ENCODE peak calls at places on chromosomes 6 and 20, in eight cellular contexts. Q is CD8-positive, alpha-beta T cell; V is SK-N-SH; F is thoracic aorta; G is CD8-positive, alpha-beta memory T cell; T is A673; D is ovary; I is HCT116. O is an unnamed sample. For H3K36me3 and H3K27me3, the result is how much of the 10 kb centered on the place peaks cover.

GRCh38 chr6:149033454-149034241 is 283.9 kb upstream of the TAB2 start:
- DNase-seq in Q (no peak), T (no peak), G (no peak), V (no peak), I (no peak), F (no peak), D (no peak), O (no peak)

GRCh38 chr20:50303573-50304500 is 113.2 kb downstream of the CEBPB start:
- DNase-seq in T (peak), D (peak), V (peak), I (no peak), F (no peak), Q (no peak), G (no peak), O (peak)

GRCh38 chr6:11971154-11971553 is 41.0 kb upstream of the HIVEP1 start:
- DNase-seq in V (no peak), I (no peak), G (no peak), Q (no peak), D (no peak), F (no peak), T (no peak), O (no peak)

GRCh38 chr6:47197672-47198640 is 111.7 kb downstream of the TNFRSF21 start:
- DNase-seq in V (no peak), F (no peak), D (no peak), T (no peak), Q (no peak), G (no peak), I (no peak), O (no peak)

GRCh38 chr20:4169360-4170214 is 154.2 kb upstream of the RNF24 start:
- DNase-seq in D (no peak), Q (no peak), I (no peak), F (no peak), T (no peak), V (no peak), G (no peak), O (peak)

GRCh38 chr6:57305112-57305511 is 12.3 kb upstream of the PRIM2 start:
- DNase-seq in F (no peak), D (no peak), I (no peak), V (no peak), T (no peak), G (no peak), Q (no peak), O (no peak)

GRCh38 chr6:25138024-25138696 is 141.0 kb upstream of the CARMIL1 start:
- DNase-seq in V (peak), T (peak), F (peak), G (peak), I (no peak), Q (peak), D (peak), O (no peak)

GRCh38 chr20:50460608-50461268 is 49.4 kb upstream of the PTPN1 start:
- DNase-seq in D (peak), F (peak), Q (peak), V (peak), T (peak), I (peak), G (peak), O (peak)

GRCh38 chr6:168121308-168121665 is 42.3 kb upstream of the FRMD1 start:
- DNase-seq in I (no peak), T (no peak), D (no peak), F (no peak), Q (no peak), V (peak), G (no peak), O (no peak)

GRCh38 chr6:74087898-74088297 is 391.9 kb downstream of the CD109 start:
- DNase-seq in V (no peak), F (no peak), G (no peak), D (no peak), Q (no peak), I (peak), T (peak), O (no peak)

GRCh38 chr6:138278326-138278725 is 60.0 kb upstream of the PBOV1 start:
- DNase-seq in D (peak), Q (no peak), V (no peak), I (no peak), T (peak), F (no peak), G (no peak), O (peak)

GRCh38 chr6:149317656-149318571 is at the start of gene TAB2:
- DNase-seq in I (no peak), D (peak), V (peak), Q (peak), G (peak), T (peak), F (no peak), O (peak)

GRCh38 chr6:70520575-70520974 is 46.2 kb upstream of the SDHAF4 start:
- DNase-seq in T (peak), G (peak), V (peak), Q (no peak), D (no peak), F (no peak), I (no peak), O (no peak)

GRCh38 chr6:23349521-23350147 is 776.4 kb upstream of the NRSN1 start:
- DNase-seq in G (no peak), Q (no peak), I (peak), V (peak), D (no peak), T (peak), F (no peak), O (no peak)

GRCh38 chr6:23412770-23413169 is 713.2 kb upstream of the NRSN1 start:
- DNase-seq in Q (no peak), V (no peak), T (no peak), G (no peak), D (no peak), F (no peak), I (no peak), O (no peak)

GRCh38 chr6:80245043-80245442 is 138.6 kb downstream of the BCKDHB start:
- DNase-seq in V (no peak), D (no peak), T (no peak), I (no peak), F (no peak), Q (no peak), G (no peak), O (no peak)
- H3K36me3 ChIP-seq in V (under half), D (under half), T (under half), I (under half), F (under half), Q (under half), G (under half), O (under half)

GRCh38 chr20:62643521-62644043 is 1.3 kb downstream of the SLCO4A1 start:
- DNase-seq in T (no peak), F (no peak), Q (no peak), I (no peak), V (no peak), G (no peak), D (no peak), O (no peak)

GRCh38 chr20:62640870-62641748 is 1.2 kb upstream of the SLCO4A1 start:
- DNase-seq in D (no peak), G (no peak), V (no peak), F (no peak), I (no peak), Q (no peak), T (no peak), O (no peak)

GRCh38 chr20:62644044-62644795 is 1.9 kb downstream of the SLCO4A1 start:
- DNase-seq in I (no peak), Q (no peak), D (no peak), T (no peak), G (no peak), V (no peak), F (no peak), O (no peak)

GRCh38 chr20:62642666-62643520 is 590 bp downstream of the SLCO4A1 start:
- DNase-seq in Q (peak), F (no peak), G (peak), T (peak), I (no peak), D (no peak), V (peak), O (peak)

DNA sequence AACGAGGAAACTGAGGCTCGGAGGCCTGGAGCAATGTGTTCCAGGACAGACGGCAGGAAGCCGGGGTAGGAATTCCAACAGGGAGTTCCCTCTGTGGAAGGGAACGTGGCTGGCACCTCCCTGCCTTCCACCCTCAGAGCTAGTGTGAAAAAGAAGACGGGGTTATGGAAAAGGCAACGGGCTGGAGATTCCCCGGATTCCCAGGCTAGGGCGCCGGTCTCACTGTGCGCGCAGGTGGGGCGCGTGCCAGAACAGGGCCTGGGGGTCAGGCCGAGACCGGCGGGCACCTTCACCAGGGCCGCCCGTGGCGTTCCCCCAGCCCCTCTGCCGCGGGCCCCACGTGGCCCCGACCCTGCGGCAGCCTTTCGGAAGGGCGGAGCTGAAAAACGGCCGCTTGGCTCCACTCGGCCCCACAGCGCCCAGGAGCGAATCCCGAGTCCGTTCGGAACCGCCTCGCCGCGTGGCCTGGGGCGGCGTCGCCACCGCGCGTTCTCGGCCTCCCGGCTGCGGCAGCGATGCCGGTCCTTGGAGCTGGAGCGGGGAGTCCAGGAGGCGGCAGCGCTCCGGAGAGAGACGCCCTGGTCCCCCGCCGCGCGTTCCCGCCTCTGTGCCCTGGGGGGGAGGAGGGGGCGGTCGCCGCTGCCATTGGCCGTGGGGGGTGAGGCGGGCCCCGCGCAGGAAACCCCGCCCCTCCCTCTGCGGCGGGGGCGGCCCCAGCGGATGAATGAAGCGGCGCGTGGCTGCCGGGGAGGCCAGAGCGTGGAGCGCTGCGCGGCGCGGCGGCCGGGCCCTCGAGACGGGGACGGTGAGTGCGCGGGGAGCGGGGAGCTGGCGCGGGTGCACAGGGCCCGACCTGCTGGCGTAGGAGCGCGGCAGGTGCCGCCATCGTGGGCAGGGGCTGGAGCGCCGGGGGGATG is at the start of gene SLCO4A1:
- DNase-seq in T (peak), F (no peak), G (peak), V (peak), I (peak), D (peak), Q (peak), O (peak)
- H3K27me3 ChIP-seq in T (under half), F (under half), G (under half), V (under half), I (under half), D (under half), Q (under half), O (half or more)

GRCh38 chr20:17956099-17956685 is 12.4 kb downstream of the SNX5 start:
- DNase-seq in T (no peak), D (no peak), V (no peak), Q (no peak), I (no peak), G (no peak), F (no peak), O (no peak)
- H3K36me3 ChIP-seq in T (half or more), D (under half), V (under half), Q (under half), I (half or more), G (under half), F (under half), O (half or more)

GRCh38 chr20:10119336-10119735 is 84.5 kb downstream of the ANKEF1 start:
- DNase-seq in F (no peak), D (no peak), I (no peak), G (no peak), Q (no peak), V (no peak), T (no peak), O (no peak)
- H3K27me3 ChIP-seq in F (under half), D (under half), I (under half), G (under half), Q (under half), V (under half), T (under half), O (under half)